ENCODE peak calls at places on chromosomes 5 and 9, in four cellular contexts. One of them, this sample, is unnamed.

GRCh38 chr5:94545870-94546625 is 72.4 kb downstream of the KIAA0825 start:
- DNase-seq in K562: no peak
- DNase-seq in SK-N-SH: no peak
- DNase-seq in GM12878: no peak
- DNase-seq in this sample: no peak

GRCh38 chr5:3896098-3896497 is 300.5 kb downstream of the IRX1 start:
- DNase-seq in GM12878: no peak
- DNase-seq in SK-N-SH: no peak
- DNase-seq in K562: no peak
- DNase-seq in this sample: no peak

GRCh38 chr5:74288448-74289109 is 351.9 kb downstream of the ENC1 start:
- DNase-seq in K562: no peak
- DNase-seq in SK-N-SH: no peak
- DNase-seq in GM12878: no peak
- DNase-seq in this sample: no peak

GRCh38 chr5:121218086-121218485 is 633.6 kb upstream of the FTMT start:
- DNase-seq in GM12878: no peak
- DNase-seq in SK-N-SH: no peak
- DNase-seq in K562: no peak
- DNase-seq in this sample: no peak

GRCh38 chr5:65172486-65173129 is 309.1 kb downstream of the ADAMTS6 start:
- DNase-seq in SK-N-SH: no peak
- DNase-seq in K562: no peak
- DNase-seq in GM12878: peak
- DNase-seq in this sample: peak

GRCh38 chr9:130183133-130183762 is 11.0 kb downstream of the NCS1 start:
- DNase-seq in SK-N-SH: peak
- DNase-seq in GM12878: no peak
- DNase-seq in K562: no peak
- DNase-seq in this sample: no peak

GRCh38 chr9:112091805-112092204 is 83.3 kb downstream of the SUSD1 start:
- DNase-seq in GM12878: no peak
- DNase-seq in SK-N-SH: no peak
- DNase-seq in K562: no peak
- DNase-seq in this sample: no peak

GRCh38 chr9:137295313-137296213 is 6.5 kb downstream of the NRARP start:
- DNase-seq in K562: peak
- DNase-seq in GM12878: no peak
- DNase-seq in SK-N-SH: peak
- DNase-seq in this sample: peak

GRCh38 chr5:144121577-144121976 is 48.9 kb downstream of the YIPF5 start:
- DNase-seq in GM12878: no peak
- DNase-seq in K562: no peak
- DNase-seq in SK-N-SH: no peak
- DNase-seq in this sample: no peak

GRCh38 chr5:89200899-89201298 is 317.9 kb upstream of the MEF2C start:
- DNase-seq in GM12878: no peak
- DNase-seq in K562: no peak
- DNase-seq in SK-N-SH: no peak
- DNase-seq in this sample: no peak

GRCh38 chr5:103461223-103461622 is 101.4 kb downstream of the NUDT12 start:
- DNase-seq in GM12878: no peak
- DNase-seq in K562: no peak
- DNase-seq in SK-N-SH: no peak
- DNase-seq in this sample: no peak

GRCh38 chr5:24609694-24610093 is 35.1 kb downstream of the CDH10 start:
- DNase-seq in GM12878: no peak
- DNase-seq in SK-N-SH: no peak
- DNase-seq in K562: no peak
- DNase-seq in this sample: no peak

GRCh38 chr5:44294492-44294891 is 94.7 kb downstream of the FGF10 start:
- DNase-seq in K562: no peak
- DNase-seq in SK-N-SH: no peak
- DNase-seq in GM12878: no peak
- DNase-seq in this sample: no peak

GRCh38 chr9:96079816-96080215 is 204.3 kb downstream of the ERCC6L2 start:
- DNase-seq in SK-N-SH: no peak
- DNase-seq in GM12878: no peak
- DNase-seq in K562: no peak
- DNase-seq in this sample: no peak

GRCh38 chr5:65061250-65061973 is 292.7 kb downstream of the CWC27 start:
- DNase-seq in GM12878: peak
- DNase-seq in SK-N-SH: peak
- DNase-seq in K562: no peak
- DNase-seq in this sample: no peak

GRCh38 chr9:115653231-115653630 is 500.4 kb upstream of the PAPPA start:
- DNase-seq in K562: no peak
- DNase-seq in GM12878: no peak
- DNase-seq in SK-N-SH: no peak
- DNase-seq in this sample: no peak

GRCh38 chr9:113168809-113169208 is 18.0 kb downstream of the SLC31A2 start:
- DNase-seq in GM12878: no peak
- DNase-seq in SK-N-SH: no peak
- DNase-seq in K562: no peak
- DNase-seq in this sample: no peak

GRCh38 chr5:43075319-43076293 is 35.5 kb upstream of the ANXA2R start:
- DNase-seq in GM12878: no peak
- DNase-seq in K562: peak
- DNase-seq in SK-N-SH: no peak
- DNase-seq in this sample: no peak

GRCh38 chr5:40554794-40555193 is 124.9 kb upstream of the PTGER4 start:
- DNase-seq in SK-N-SH: no peak
- DNase-seq in GM12878: no peak
- DNase-seq in K562: no peak
- DNase-seq in this sample: no peak

GRCh38 chr5:120695368-120695880 is 231.3 kb downstream of the PRR16 start:
- DNase-seq in K562: no peak
- DNase-seq in GM12878: no peak
- DNase-seq in SK-N-SH: no peak
- DNase-seq in this sample: no peak

GRCh38 chr5:1225081-1225480 is at the start of gene SLC6A18:
- DNase-seq in GM12878: no peak
- DNase-seq in SK-N-SH: no peak
- DNase-seq in K562: no peak
- DNase-seq in this sample: no peak

GRCh38 chr5:1228121-1228520 is 2.9 kb downstream of the SLC6A18 start:
- DNase-seq in K562: no peak
- DNase-seq in SK-N-SH: no peak
- DNase-seq in GM12878: no peak
- DNase-seq in this sample: no peak

GRCh38 chr5:1226231-1226630 is 1.1 kb downstream of the SLC6A18 start:
- DNase-seq in K562: no peak
- DNase-seq in SK-N-SH: no peak
- DNase-seq in GM12878: no peak
- DNase-seq in this sample: no peak

GRCh38 chr5:1227669-1228068 is 2.5 kb downstream of the SLC6A18 start:
- DNase-seq in SK-N-SH: no peak
- DNase-seq in K562: no peak
- DNase-seq in GM12878: no peak
- DNase-seq in this sample: no peak

DNA sequence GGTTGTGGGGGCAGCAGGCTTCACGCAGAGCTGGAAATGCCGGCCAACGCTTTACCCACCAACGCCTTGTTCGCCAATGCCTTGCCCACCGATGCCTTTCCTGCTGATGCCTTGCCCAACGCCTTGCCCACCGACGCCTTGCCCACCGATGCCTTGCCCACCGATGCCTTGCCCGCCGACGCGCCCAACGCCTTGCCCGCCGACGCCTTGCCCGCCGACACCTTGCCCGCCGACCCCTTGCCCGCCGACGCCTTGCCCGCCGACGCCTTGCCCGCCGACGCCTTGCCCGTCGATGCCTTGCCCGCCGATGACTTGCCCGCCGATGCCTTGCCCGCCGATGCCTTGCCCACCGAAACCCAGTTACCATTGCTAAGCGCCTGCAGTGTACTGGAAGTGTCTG is 1.7 kb downstream of the SLC6A18 start:
- DNase-seq in GM12878: no peak
- DNase-seq in SK-N-SH: no peak
- DNase-seq in K562: no peak
- DNase-seq in this sample: no peak
- TF ChIP-seq POLR2AphosphoS5 in GM12878: no peak
- TF ChIP-seq POLR2AphosphoS5 in SK-N-SH: no peak
- TF ChIP-seq POLR2AphosphoS5 in K562: no peak
- TF ChIP-seq POLR2AphosphoS5 in this sample: no peak

GRCh38 chr5:179266291-179267070 is 78.8 kb downstream of the ADAMTS2 start:
- DNase-seq in K562: no peak
- DNase-seq in SK-N-SH: peak
- DNase-seq in GM12878: no peak
- DNase-seq in this sample: no peak
- TF ChIP-seq TAF1 in K562: no peak
- TF ChIP-seq TAF1 in SK-N-SH: no peak
- TF ChIP-seq TAF1 in GM12878: no peak
- TF ChIP-seq TAF1 in this sample: no peak

GRCh38 chr5:141514330-141515111 is 25.6 kb downstream of the PCDHGC5 start:
- DNase-seq in GM12878: no peak
- DNase-seq in SK-N-SH: no peak
- DNase-seq in K562: no peak
- DNase-seq in this sample: no peak
- TF ChIP-seq POLR2AphosphoS5 in GM12878: no peak
- TF ChIP-seq POLR2AphosphoS5 in SK-N-SH: no peak
- TF ChIP-seq POLR2AphosphoS5 in K562: no peak
- TF ChIP-seq POLR2AphosphoS5 in this sample: no peak

DNA sequence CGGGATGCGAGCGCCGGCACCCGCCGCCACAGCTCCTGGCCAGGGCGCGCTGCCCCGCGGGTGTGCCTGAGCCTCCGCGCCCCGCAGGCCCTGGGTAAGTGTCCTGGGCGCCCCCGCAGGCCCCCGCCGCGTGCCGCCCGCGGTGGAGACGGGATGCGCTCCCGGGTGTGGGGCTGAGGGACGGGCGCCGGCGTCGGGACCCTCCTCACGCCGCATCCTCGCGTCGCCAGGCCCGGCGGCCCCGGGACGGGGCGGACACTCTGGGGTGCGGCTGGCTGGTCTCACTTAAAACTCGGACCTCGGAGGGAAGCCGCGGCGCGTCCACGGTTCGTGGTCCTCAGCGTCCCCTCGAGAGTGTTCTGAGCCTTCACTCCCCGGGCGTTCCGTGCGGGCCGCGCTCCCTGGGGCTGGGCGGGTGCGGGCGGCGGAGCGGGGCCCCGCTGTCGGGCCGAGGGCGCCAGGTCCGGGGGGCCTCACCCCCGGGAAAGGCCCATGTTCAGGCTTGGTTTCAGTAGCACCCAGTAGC is 275 bp downstream of the AHRR start:
- DNase-seq in SK-N-SH: no peak
- DNase-seq in K562: no peak
- DNase-seq in GM12878: no peak
- DNase-seq in this sample: no peak
- TF ChIP-seq TAF1 in SK-N-SH: no peak
- TF ChIP-seq TAF1 in K562: no peak
- TF ChIP-seq TAF1 in GM12878: no peak
- TF ChIP-seq TAF1 in this sample: no peak

DNA sequence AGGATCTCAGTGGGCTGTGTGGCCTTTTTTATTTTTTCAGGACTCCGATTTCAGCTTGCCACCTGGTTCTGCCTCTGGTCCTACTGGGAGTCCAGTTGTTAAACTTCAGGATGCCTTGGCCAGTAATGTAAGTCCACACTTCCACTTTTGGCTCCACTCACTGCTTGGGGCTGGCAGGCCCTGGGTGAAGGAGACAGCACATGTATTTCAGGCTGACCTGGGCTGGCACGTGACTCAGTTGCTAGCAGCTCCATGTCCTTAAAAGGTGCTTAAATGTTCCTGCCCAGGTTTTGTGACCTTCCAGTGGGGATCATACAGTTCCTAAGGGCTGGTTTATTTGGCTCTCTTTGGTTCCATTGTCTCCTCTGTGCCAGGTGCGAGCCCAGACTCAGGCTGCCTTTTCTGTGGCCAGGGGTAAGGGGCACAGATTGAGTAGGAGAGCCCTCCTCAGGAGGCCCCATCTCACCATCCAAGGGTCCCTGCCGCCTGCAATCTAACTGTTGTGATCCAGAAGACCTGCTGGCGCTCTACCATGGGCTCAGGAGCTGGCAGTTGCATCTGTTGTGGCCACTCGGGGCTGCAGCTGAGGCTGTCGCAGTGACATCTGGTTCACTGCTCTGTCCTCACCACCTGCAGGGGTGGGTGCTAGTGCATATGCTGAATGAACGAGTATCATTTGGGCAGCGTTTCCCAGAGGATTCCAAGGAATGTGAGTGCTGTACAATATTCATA is 19.2 kb upstream of the POMT1 start:
- DNase-seq in GM12878: no peak
- DNase-seq in SK-N-SH: no peak
- DNase-seq in K562: no peak
- DNase-seq in this sample: no peak
- TF ChIP-seq POLR2AphosphoS5 in GM12878: no peak
- TF ChIP-seq POLR2AphosphoS5 in SK-N-SH: no peak
- TF ChIP-seq POLR2AphosphoS5 in K562: no peak
- TF ChIP-seq POLR2AphosphoS5 in this sample: no peak

GRCh38 chr9:134545213-134546211 is 96.1 kb upstream of the COL5A1 start:
- DNase-seq in SK-N-SH: no peak
- DNase-seq in GM12878: no peak
- DNase-seq in K562: no peak
- DNase-seq in this sample: no peak
- TF ChIP-seq TAF1 in SK-N-SH: no peak
- TF ChIP-seq TAF1 in GM12878: no peak
- TF ChIP-seq TAF1 in K562: no peak
- TF ChIP-seq TAF1 in this sample: no peak

GRCh38 chr5:58595952-58596351 is 13.1 kb downstream of the RAB3C start:
- DNase-seq in K562: no peak
- DNase-seq in SK-N-SH: no peak
- DNase-seq in GM12878: no peak
- DNase-seq in this sample: no peak
- TF ChIP-seq POLR2AphosphoS5 in K562: no peak
- TF ChIP-seq POLR2AphosphoS5 in SK-N-SH: no peak
- TF ChIP-seq POLR2AphosphoS5 in GM12878: no peak
- TF ChIP-seq POLR2AphosphoS5 in this sample: no peak